ENCODE peak calls at places on chromosome 1, in four cellular contexts. W is K562, B is GM12878, H is HepG2. U is an unnamed sample.

GRCh38 chr1:206559661-206559995 is 52.3 kb downstream of the RASSF5 start:
- DNase-seq in W (no peak), H (no peak), B (no peak), U (no peak)

GRCh38 chr1:50661626-50662025 is 238.4 kb upstream of the DMRTA2 start:
- DNase-seq in H (no peak), B (no peak), W (no peak), U (no peak)

GRCh38 chr1:16138772-16139221 is 17.1 kb downstream of the EPHA2 start:
- DNase-seq in H (no peak), B (no peak), W (no peak), U (no peak)

GRCh38 chr1:29161977-29162376 is 19.7 kb downstream of the SRSF4 start:
- DNase-seq in W (no peak), B (no peak), H (no peak), U (no peak)

GRCh38 chr1:186374313-186375151 is 521 bp downstream of the TPR start:
- DNase-seq in B (peak), H (peak), W (peak), U (peak)

GRCh38 chr1:24894002-24894401 is 36.1 kb downstream of the RUNX3 start:
- DNase-seq in H (no peak), B (no peak), W (no peak), U (no peak)

GRCh38 chr1:18868801-18869424 is 9.5 kb upstream of the TAS1R2 start:
- DNase-seq in B (no peak), W (no peak), H (no peak), U (no peak)

GRCh38 chr1:209741198-209741597 is 14.7 kb upstream of the TRAF3IP3 start:
- DNase-seq in W (no peak), B (no peak), H (no peak), U (no peak)

GRCh38 chr1:88608139-88608943 is 75.7 kb upstream of the PKN2 start:
- DNase-seq in B (no peak), W (peak), H (peak), U (peak)
- TF ChIP-seq BHLHE40 in B (no peak), W (no peak), H (no peak), U (no peak)

DNA sequence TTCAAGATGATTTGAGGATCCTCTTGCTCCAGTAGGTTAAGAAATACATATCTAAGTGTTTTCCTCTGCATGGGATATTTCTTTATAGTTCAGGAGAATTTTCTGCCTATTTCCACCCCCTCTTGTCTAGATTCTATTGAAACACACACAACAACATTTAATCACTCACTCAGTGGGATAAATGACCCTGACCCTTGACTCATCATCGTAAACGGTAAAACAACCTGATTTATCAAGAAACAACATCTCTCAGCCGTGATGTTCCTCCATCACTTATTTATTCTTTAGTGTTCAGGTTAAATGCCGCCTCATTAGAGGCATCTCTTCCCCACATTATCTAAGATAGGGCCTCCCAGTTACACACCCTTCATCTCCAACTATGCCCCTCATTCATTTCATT is 208.7 kb upstream of the FMN2 start:
- DNase-seq in B (no peak), H (no peak), W (no peak), U (no peak)
- TF ChIP-seq FOXK2 in B (no peak), H (no peak), W (no peak), U (no peak)

GRCh38 chr1:41476807-41477361 is 7.6 kb downstream of the EDN2 start:
- DNase-seq in B (no peak), H (peak), W (no peak), U (no peak)
- TF ChIP-seq TARDBP in B (no peak), H (no peak), W (no peak), U (no peak)

GRCh38 chr1:2104621-2105427 is 54.6 kb downstream of the PRKCZ start:
- DNase-seq in W (peak), B (no peak), H (peak), U (no peak)
- TF ChIP-seq BHLHE40 in W (no peak), B (no peak), H (no peak), U (no peak)

U was measured in HEK293T.